ENCODE peak calls at places on chromosomes 12 and 14, in six cellular contexts. O, J, R, H, P and U are unnamed samples.

GRCh38 chr14:91232052-91232451 is 12.5 kb downstream of the GPR68 start:
- DNase-seq in O (no peak), J (no peak), R (no peak), H (no peak), P (no peak), U (no peak)

GRCh38 chr12:131432532-131433260 is 278.2 kb upstream of the SFSWAP start:
- DNase-seq in O (no peak), J (no peak), R (no peak), H (no peak), P (no peak), U (peak; percentile 18)

GRCh38 chr14:104977681-104978647 is at the start of gene AHNAK2:
- DNase-seq in O (no peak), J (peak; percentile 56), R (peak; percentile 95), H (peak; percentile 87), P (peak; percentile 89), U (no peak)

GRCh38 chr12:67697443-67697842 is 48.9 kb downstream of the DYRK2 start:
- DNase-seq in O (no peak), J (no peak), R (no peak), H (no peak), P (no peak), U (no peak)

GRCh38 chr12:79548525-79548924 is 142.2 kb downstream of the PAWR start:
- DNase-seq in O (no peak), J (no peak), R (no peak), H (peak; percentile 21), P (no peak), U (no peak)

GRCh38 chr12:46470039-46470627 is 97.6 kb upstream of the SLC38A2 start:
- DNase-seq in O (no peak), J (no peak), R (no peak), H (no peak), P (no peak), U (no peak)

GRCh38 chr12:12899530-12900380 is 8.4 kb downstream of the GPRC5A start:
- DNase-seq in O (peak; percentile 26), J (peak; percentile 44), R (no peak), H (no peak), P (no peak), U (no peak)

GRCh38 chr14:40096968-40097367 is 664.7 kb upstream of the FBXO33 start:
- DNase-seq in O (no peak), J (no peak), R (no peak), H (no peak), P (no peak), U (no peak)

GRCh38 chr14:25003537-25003936 is 46.4 kb downstream of the STXBP6 start:
- DNase-seq in O (no peak), J (no peak), R (no peak), H (no peak), P (no peak), U (no peak)

GRCh38 chr14:51185180-51185579 is 54.9 kb upstream of the TMX1 start:
- DNase-seq in O (no peak), J (no peak), R (no peak), H (peak; percentile 44), P (no peak), U (no peak)

GRCh38 chr14:90554341-90554740 is 157.5 kb downstream of the CALM1 start:
- DNase-seq in O (peak; percentile 79), J (no peak), R (no peak), H (no peak), P (no peak), U (no peak)

GRCh38 chr14:72291908-72292688 is 359.9 kb downstream of the RGS6 start:
- DNase-seq in O (peak; percentile 9), J (no peak), R (peak; percentile 52), H (peak; percentile 61), P (peak; percentile 29), U (peak; percentile 26)

GRCh38 chr14:56794557-56795283 is 15.6 kb downstream of the OTX2 start:
- DNase-seq in O (no peak), J (no peak), R (peak; percentile 50), H (peak; percentile 65), P (peak; percentile 50), U (no peak)

GRCh38 chr14:20848955-20849570 is 42.1 kb upstream of the RNASE3 start:
- DNase-seq in O (no peak), J (no peak), R (no peak), H (no peak), P (no peak), U (no peak)

GRCh38 chr12:57488397-57489156 is 709 bp downstream of the MARS1 start:
- DNase-seq in O (no peak), J (no peak), R (no peak), H (peak; percentile 25), P (no peak), U (no peak)

GRCh38 chr12:6069452-6070093 is 54.9 kb downstream of the VWF start:
- DNase-seq in O (peak; percentile 41), J (no peak), R (no peak), H (no peak), P (no peak), U (no peak)

GRCh38 chr14:99575043-99576023 is 28.7 kb downstream of the CCDC85C start:
- DNase-seq in O (no peak), J (peak; percentile 63), R (peak; percentile 47), H (peak; percentile 50), P (no peak), U (no peak)

GRCh38 chr12:4487024-4487423 is 41.4 kb upstream of the FGF6 start:
- DNase-seq in O (no peak), J (no peak), R (no peak), H (peak; percentile 2), P (no peak), U (no peak)

GRCh38 chr12:70648831-70649230 is 11.6 kb upstream of the PTPRB start:
- DNase-seq in O (no peak), J (no peak), R (no peak), H (no peak), P (no peak), U (no peak)

GRCh38 chr14:54782803-54783659 is 119.6 kb downstream of the GCH1 start:
- DNase-seq in O (no peak), J (no peak), R (no peak), H (peak; percentile 62), P (peak; percentile 51), U (peak; percentile 62)

GRCh38 chr14:70771781-70772212 is 37.5 kb downstream of the MAP3K9 start:
- DNase-seq in O (peak; percentile 15), J (no peak), R (no peak), H (peak; percentile 78), P (peak; percentile 22), U (no peak)

GRCh38 chr12:3172124-3173007 is 95.2 kb downstream of the TSPAN9 start:
- DNase-seq in O (no peak), J (no peak), R (no peak), H (peak; percentile 65), P (no peak), U (no peak)

GRCh38 chr12:100498141-100498540 is 24.5 kb downstream of the NR1H4 start:
- DNase-seq in O (no peak), J (no peak), R (no peak), H (no peak), P (no peak), U (no peak)

GRCh38 chr12:67042697-67043131 is 226.4 kb upstream of the CAND1 start:
- DNase-seq in O (no peak), J (no peak), R (peak; percentile 9), H (peak; percentile 73), P (peak; percentile 34), U (no peak)

GRCh38 chr12:99057670-99058069 is 412.6 kb downstream of the APAF1 start:
- DNase-seq in O (no peak), J (no peak), R (no peak), H (no peak), P (no peak), U (no peak)

GRCh38 chr12:6688543-6688999 is 604 bp downstream of the ZNF384 start:
- DNase-seq in O (no peak), J (peak; percentile 74), R (peak; percentile 35), H (no peak), P (no peak), U (no peak)

GRCh38 chr12:19648173-19648572 is 208.9 kb downstream of the AEBP2 start:
- DNase-seq in O (no peak), J (no peak), R (no peak), H (no peak), P (no peak), U (no peak)

GRCh38 chr14:34254596-34254995 is 207.4 kb downstream of the SPTSSA start:
- DNase-seq in O (no peak), J (no peak), R (peak; percentile 9), H (no peak), P (no peak), U (no peak)

GRCh38 chr12:25705256-25705655 is 152.2 kb upstream of the LMNTD1 start:
- DNase-seq in O (no peak), J (no peak), R (no peak), H (no peak), P (no peak), U (no peak)

GRCh38 chr14:93951798-93952540 is 24.4 kb downstream of the ASB2 start:
- DNase-seq in O (no peak), J (no peak), R (no peak), H (no peak), P (no peak), U (no peak)

GRCh38 chr14:30873308-30874119 is 845 bp upstream of the COCH start:
- DNase-seq in O (no peak), J (no peak), R (no peak), H (no peak), P (no peak), U (no peak)